ENCODE peak calls at places on chromosomes 6 and 20, in nine cellular contexts. V is aorta, J is fibroblast of lung, W is mesendoderm, F is heart right ventricle, R is ovary, Z is upper lobe of right lung, C is tibial artery, I is pancreas. T is an unnamed sample.

GRCh38 chr6:144999127-144999526 is 714.0 kb downstream of the UTRN start:
- DNase-seq in V (no peak), J (no peak), W (peak; percentile 32), F (no peak), R (no peak), Z (no peak), C (no peak), I (no peak), T (no peak)

GRCh38 chr20:20184149-20184548 is 131.8 kb downstream of the CFAP61 start:
- DNase-seq in V (no peak), J (no peak), W (no peak), F (no peak), R (no peak), Z (no peak), C (no peak), I (no peak), T (no peak)

GRCh38 chr6:16420715-16421461 is 182.5 kb downstream of the GMPR start:
- DNase-seq in V (no peak), J (peak; percentile 57), W (no peak), F (no peak), R (no peak), Z (no peak), C (no peak), I (no peak), T (no peak)

GRCh38 chr6:23621026-23621425 is 505.0 kb upstream of the NRSN1 start:
- DNase-seq in V (no peak), J (peak; percentile 72), W (no peak), F (no peak), R (no peak), Z (no peak), C (no peak), I (no peak), T (no peak)

GRCh38 chr6:3843379-3844096 is 5.6 kb upstream of the FAM50B start:
- DNase-seq in V (no peak), J (peak; percentile 66), W (no peak), F (no peak), R (no peak), Z (no peak), C (no peak), I (no peak), T (no peak)

GRCh38 chr6:35668708-35669440 is 19.8 kb downstream of the FKBP5 start:
- DNase-seq in V (no peak), J (peak; percentile 40), W (no peak), F (no peak), R (no peak), Z (no peak), C (no peak), I (no peak), T (no peak)

GRCh38 chr6:100464910-100465700 is at the start of gene SIM1:
- DNase-seq in V (peak; percentile 85), J (peak; percentile 61), W (peak; percentile 96), F (no peak), R (no peak), Z (no peak), C (peak; percentile 41), I (peak; percentile 92), T (no peak)

GRCh38 chr6:152552616-152553209 is 84.4 kb downstream of the SYNE1 start:
- DNase-seq in V (peak; percentile 84), J (peak; percentile 55), W (peak; percentile 88), F (peak; percentile 71), R (peak; percentile 63), Z (peak; percentile 74), C (peak; percentile 46), I (peak; percentile 70), T (peak; percentile 64)

GRCh38 chr6:6856538-6857523 is 250.9 kb upstream of the RREB1 start:
- DNase-seq in V (no peak), J (no peak), W (peak; percentile 83), F (peak; percentile 70), R (no peak), Z (peak; percentile 84), C (peak; percentile 54), I (peak; percentile 65), T (peak; percentile 51)

GRCh38 chr6:2021713-2022125 is 223.7 kb downstream of the GMDS start:
- DNase-seq in V (peak; percentile 84), J (peak; percentile 77), W (no peak), F (peak; percentile 61), R (peak; percentile 11), Z (peak; percentile 68), C (peak; percentile 82), I (peak; percentile 64), T (peak; percentile 83)

GRCh38 chr6:15386756-15387112 is 140.9 kb downstream of the JARID2 start:
- DNase-seq in V (no peak), J (no peak), W (no peak), F (no peak), R (no peak), Z (no peak), C (no peak), I (no peak), T (no peak)

GRCh38 chr6:731924-732323 is 39.0 kb upstream of the EXOC2 start:
- DNase-seq in V (no peak), J (no peak), W (no peak), F (no peak), R (no peak), Z (no peak), C (no peak), I (no peak), T (no peak)

GRCh38 chr20:47606414-47607207 is 104.9 kb downstream of the NCOA3 start:
- DNase-seq in V (no peak), J (no peak), W (no peak), F (no peak), R (no peak), Z (no peak), C (no peak), I (no peak), T (no peak)

GRCh38 chr20:43465625-43465943 is 7.9 kb downstream of the SRSF6 start:
- DNase-seq in V (no peak), J (no peak), W (no peak), F (no peak), R (no peak), Z (no peak), C (no peak), I (no peak), T (no peak)

GRCh38 chr6:84065718-84066290 is 32.2 kb downstream of the MRAP2 start:
- DNase-seq in V (no peak), J (peak; percentile 77), W (no peak), F (no peak), R (no peak), Z (no peak), C (no peak), I (no peak), T (no peak)

GRCh38 chr6:42890311-42891198 is 11.1 kb downstream of the RPL7L1 start:
- DNase-seq in V (peak; percentile 97), J (peak; percentile 99), W (peak; percentile 99), F (peak; percentile 96), R (peak; percentile 92), Z (peak; percentile 95), C (peak; percentile 93), I (peak; percentile 85), T (peak; percentile 98)

GRCh38 chr6:25973923-25974555 is 11.4 kb downstream of the TRIM38 start:
- DNase-seq in V (no peak), J (peak; percentile 25), W (peak; percentile 83), F (no peak), R (no peak), Z (no peak), C (no peak), I (no peak), T (no peak)

GRCh38 chr6:129102741-129103140 is 219.8 kb downstream of the LAMA2 start:
- DNase-seq in V (no peak), J (peak; percentile 17), W (no peak), F (peak; percentile 67), R (peak; percentile 56), Z (no peak), C (peak; percentile 72), I (no peak), T (peak; percentile 60)

GRCh38 chr6:43256670-43257664 is 13.7 kb downstream of the TTBK1 start:
- DNase-seq in V (no peak), J (no peak), W (no peak), F (no peak), R (no peak), Z (no peak), C (no peak), I (no peak), T (no peak)

GRCh38 chr6:169725270-169726048 is 1.2 kb upstream of the PHF10 start:
- DNase-seq in V (peak; percentile 87), J (peak; percentile 74), W (peak; percentile 80), F (peak; percentile 40), R (peak; percentile 78), Z (peak; percentile 75), C (peak; percentile 52), I (peak; percentile 63), T (peak; percentile 40)

GRCh38 chr20:46227275-46227767 is 81.0 kb downstream of the CDH22 start:
- DNase-seq in V (no peak), J (no peak), W (no peak), F (no peak), R (no peak), Z (no peak), C (no peak), I (no peak), T (no peak)
- H3K27me3 ChIP-seq in V (no peaks in the 10 kb centered on the region), J (peaks cover 5% of the 10 kb centered on the region), W (no peaks in the 10 kb centered on the region), F (peaks cover 33% of the 10 kb centered on the region), R (no peaks in the 10 kb centered on the region), Z (peaks cover 29% of the 10 kb centered on the region), C (peaks cover 61% of the 10 kb centered on the region), I (no peaks in the 10 kb centered on the region), T (peaks cover 31% of the 10 kb centered on the region)

DNA sequence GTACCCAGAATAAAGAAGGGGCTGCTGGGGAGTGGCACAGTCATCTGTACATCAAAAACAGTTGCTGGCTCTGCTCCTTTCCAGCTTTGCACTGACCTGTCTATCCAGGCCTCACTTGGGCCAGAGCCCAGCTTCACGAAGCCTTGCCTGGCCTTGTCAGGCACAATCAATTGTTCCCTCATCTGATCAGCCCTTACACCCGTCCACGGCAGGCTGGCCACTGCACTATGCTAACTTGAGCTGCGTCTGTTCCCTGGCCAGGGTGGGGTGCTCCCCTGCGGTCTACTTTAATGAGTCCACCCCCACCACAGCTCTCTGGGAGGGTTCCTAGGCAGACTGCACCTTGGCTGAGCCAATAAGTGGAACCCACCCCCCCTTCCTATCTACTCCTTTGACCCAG is 74.2 kb upstream of the MLN start:
- DNase-seq in V (no peak), J (no peak), W (no peak), F (no peak), R (no peak), Z (no peak), C (no peak), I (no peak), T (no peak)
- H3K27me3 ChIP-seq in V (no peaks in the 10 kb centered on the region), J (peaks cover 14% of the 10 kb centered on the region), W (no peaks in the 10 kb centered on the region), F (peaks cover 57% of the 10 kb centered on the region), R (no peaks in the 10 kb centered on the region), Z (no peaks in the 10 kb centered on the region), C (peaks cover 40% of the 10 kb centered on the region), I (no peaks in the 10 kb centered on the region), T (peaks cover 6% of the 10 kb centered on the region)

DNA sequence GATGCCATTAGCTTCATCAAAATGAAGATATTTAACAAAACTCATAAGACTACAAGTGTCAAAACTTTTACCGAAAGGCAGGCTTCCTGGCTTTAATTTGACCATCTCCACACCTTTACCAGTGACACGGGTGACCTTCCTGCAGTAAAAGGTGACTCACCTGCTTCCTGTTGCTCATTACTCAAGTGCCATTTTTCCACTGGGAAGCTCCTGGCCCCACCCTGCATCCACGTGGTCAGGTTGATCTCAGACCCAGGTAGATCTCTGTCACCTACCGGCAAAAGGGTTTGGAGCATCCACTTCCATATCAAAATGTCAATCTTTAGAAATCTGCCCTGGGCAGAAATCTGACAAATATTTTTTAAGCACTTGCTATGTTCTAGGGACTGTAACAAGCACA is 31.9 kb upstream of the CDH4 start:
- DNase-seq in V (no peak), J (no peak), W (no peak), F (no peak), R (no peak), Z (no peak), C (no peak), I (no peak), T (no peak)
- H3K27me3 ChIP-seq in V (no peaks in the 10 kb centered on the region), J (peaks cover 10% of the 10 kb centered on the region), W (no peaks in the 10 kb centered on the region), F (peaks cover 43% of the 10 kb centered on the region), R (no peaks in the 10 kb centered on the region), Z (peaks cover 15% of the 10 kb centered on the region), C (peaks cover 8% of the 10 kb centered on the region), I (no peaks in the 10 kb centered on the region), T (no peaks in the 10 kb centered on the region)

GRCh38 chr20:16555754-16556153 is 17.5 kb downstream of the KIF16B start:
- DNase-seq in V (no peak), J (no peak), W (no peak), F (no peak), R (no peak), Z (no peak), C (no peak), I (no peak), T (no peak)
- H3K27me3 ChIP-seq in V (no peaks in the 10 kb centered on the region), J (no peaks in the 10 kb centered on the region), W (no peaks in the 10 kb centered on the region), F (no peaks in the 10 kb centered on the region), R (no peaks in the 10 kb centered on the region), Z (no peaks in the 10 kb centered on the region), C (no peaks in the 10 kb centered on the region), I (no peaks in the 10 kb centered on the region), T (no peaks in the 10 kb centered on the region)

T was measured in heart left ventricle.